ENCODE peak calls at places on chromosomes 3 and 15, in ten cellular contexts. One of them, this sample, is unnamed.

GRCh38 chr3:168001244-168001643 is 94.5 kb downstream of the GOLIM4 start:
- DNase-seq in H1: no peak
- DNase-seq in Peyer's patch: no peak
- DNase-seq in endodermal cell: no peak
- DNase-seq in small intestine: no peak
- DNase-seq in right atrium auricular region: no peak
- DNase-seq in right cardiac atrium: no peak
- DNase-seq in upper lobe of left lung: no peak
- DNase-seq in lower lobe of right lung: no peak
- DNase-seq in sigmoid colon: no peak
- DNase-seq in this sample: no peak

GRCh38 chr3:32817195-32817560 is 619 bp upstream of the TRIM71 start:
- DNase-seq in H1: no peak
- DNase-seq in Peyer's patch: no peak
- DNase-seq in endodermal cell: peak; percentile 58
- DNase-seq in small intestine: no peak
- DNase-seq in right atrium auricular region: no peak
- DNase-seq in right cardiac atrium: no peak
- DNase-seq in upper lobe of left lung: peak; percentile 89
- DNase-seq in lower lobe of right lung: no peak
- DNase-seq in sigmoid colon: no peak
- DNase-seq in this sample: peak; percentile 73

GRCh38 chr3:8505621-8506020 is 4.0 kb downstream of the LMCD1 start:
- DNase-seq in H1: no peak
- DNase-seq in Peyer's patch: no peak
- DNase-seq in endodermal cell: no peak
- DNase-seq in small intestine: no peak
- DNase-seq in right atrium auricular region: no peak
- DNase-seq in right cardiac atrium: peak; percentile 51
- DNase-seq in upper lobe of left lung: no peak
- DNase-seq in lower lobe of right lung: no peak
- DNase-seq in sigmoid colon: no peak
- DNase-seq in this sample: no peak

GRCh38 chr3:9349321-9350117 is 13.3 kb upstream of the THUMPD3 start:
- DNase-seq in H1: no peak
- DNase-seq in Peyer's patch: no peak
- DNase-seq in endodermal cell: no peak
- DNase-seq in small intestine: no peak
- DNase-seq in right atrium auricular region: no peak
- DNase-seq in right cardiac atrium: no peak
- DNase-seq in upper lobe of left lung: no peak
- DNase-seq in lower lobe of right lung: no peak
- DNase-seq in sigmoid colon: no peak
- DNase-seq in this sample: no peak

GRCh38 chr3:187919990-187920389 is 174.7 kb upstream of the BCL6 start:
- DNase-seq in H1: no peak
- DNase-seq in Peyer's patch: no peak
- DNase-seq in endodermal cell: no peak
- DNase-seq in small intestine: no peak
- DNase-seq in right atrium auricular region: no peak
- DNase-seq in right cardiac atrium: no peak
- DNase-seq in upper lobe of left lung: no peak
- DNase-seq in lower lobe of right lung: no peak
- DNase-seq in sigmoid colon: no peak
- DNase-seq in this sample: no peak

GRCh38 chr15:67822537-67823370 is 2.6 kb upstream of the SKOR1 start:
- DNase-seq in H1: peak; percentile 79
- DNase-seq in Peyer's patch: no peak
- DNase-seq in endodermal cell: peak; percentile 65
- DNase-seq in small intestine: no peak
- DNase-seq in right atrium auricular region: no peak
- DNase-seq in right cardiac atrium: peak; percentile 34
- DNase-seq in upper lobe of left lung: peak; percentile 77
- DNase-seq in lower lobe of right lung: no peak
- DNase-seq in sigmoid colon: no peak
- DNase-seq in this sample: no peak

GRCh38 chr15:60299452-60300047 is 98.2 kb downstream of the ANXA2 start:
- DNase-seq in H1: no peak
- DNase-seq in Peyer's patch: no peak
- DNase-seq in endodermal cell: peak; percentile 65
- DNase-seq in small intestine: peak; percentile 66
- DNase-seq in right atrium auricular region: no peak
- DNase-seq in right cardiac atrium: peak; percentile 63
- DNase-seq in upper lobe of left lung: no peak
- DNase-seq in lower lobe of right lung: no peak
- DNase-seq in sigmoid colon: no peak
- DNase-seq in this sample: no peak

GRCh38 chr3:31312400-31312799 is 220.3 kb upstream of the STT3B start:
- DNase-seq in H1: no peak
- DNase-seq in Peyer's patch: no peak
- DNase-seq in endodermal cell: no peak
- DNase-seq in small intestine: no peak
- DNase-seq in right atrium auricular region: no peak
- DNase-seq in right cardiac atrium: no peak
- DNase-seq in upper lobe of left lung: no peak
- DNase-seq in lower lobe of right lung: no peak
- DNase-seq in sigmoid colon: no peak
- DNase-seq in this sample: no peak

GRCh38 chr15:76073554-76073953 is 13.8 kb downstream of the TMEM266 start:
- DNase-seq in H1: no peak
- DNase-seq in Peyer's patch: no peak
- DNase-seq in endodermal cell: no peak
- DNase-seq in small intestine: no peak
- DNase-seq in right atrium auricular region: no peak
- DNase-seq in right cardiac atrium: no peak
- DNase-seq in upper lobe of left lung: no peak
- DNase-seq in lower lobe of right lung: no peak
- DNase-seq in sigmoid colon: no peak
- DNase-seq in this sample: no peak

GRCh38 chr15:74428970-74429783 is 4.6 kb downstream of the SEMA7A start:
- DNase-seq in H1: no peak
- DNase-seq in Peyer's patch: peak; percentile 52
- DNase-seq in endodermal cell: no peak
- DNase-seq in small intestine: no peak
- DNase-seq in right atrium auricular region: no peak
- DNase-seq in right cardiac atrium: peak; percentile 55
- DNase-seq in upper lobe of left lung: no peak
- DNase-seq in lower lobe of right lung: no peak
- DNase-seq in sigmoid colon: no peak
- DNase-seq in this sample: no peak

GRCh38 chr3:126256256-126256655 is 75.9 kb upstream of the ALDH1L1 start:
- DNase-seq in H1: no peak
- DNase-seq in Peyer's patch: no peak
- DNase-seq in endodermal cell: no peak
- DNase-seq in small intestine: no peak
- DNase-seq in right atrium auricular region: no peak
- DNase-seq in right cardiac atrium: no peak
- DNase-seq in upper lobe of left lung: peak; percentile 11
- DNase-seq in lower lobe of right lung: no peak
- DNase-seq in sigmoid colon: no peak
- DNase-seq in this sample: no peak

GRCh38 chr15:38029741-38030140 is 95.3 kb downstream of the TMCO5A start:
- DNase-seq in H1: no peak
- DNase-seq in Peyer's patch: no peak
- DNase-seq in endodermal cell: no peak
- DNase-seq in small intestine: no peak
- DNase-seq in right atrium auricular region: no peak
- DNase-seq in right cardiac atrium: no peak
- DNase-seq in upper lobe of left lung: no peak
- DNase-seq in lower lobe of right lung: no peak
- DNase-seq in sigmoid colon: no peak
- DNase-seq in this sample: no peak

GRCh38 chr3:194999491-194999890 is 271.5 kb downstream of the XXYLT1 start:
- DNase-seq in H1: peak; percentile 13
- DNase-seq in Peyer's patch: no peak
- DNase-seq in endodermal cell: peak; percentile 35
- DNase-seq in small intestine: no peak
- DNase-seq in right atrium auricular region: peak; percentile 32
- DNase-seq in right cardiac atrium: no peak
- DNase-seq in upper lobe of left lung: no peak
- DNase-seq in lower lobe of right lung: no peak
- DNase-seq in sigmoid colon: no peak
- DNase-seq in this sample: peak; percentile 33

GRCh38 chr15:96421211-96421610 is 90.7 kb downstream of the NR2F2 start:
- DNase-seq in H1: no peak
- DNase-seq in Peyer's patch: no peak
- DNase-seq in endodermal cell: no peak
- DNase-seq in small intestine: no peak
- DNase-seq in right atrium auricular region: no peak
- DNase-seq in right cardiac atrium: no peak
- DNase-seq in upper lobe of left lung: no peak
- DNase-seq in lower lobe of right lung: no peak
- DNase-seq in sigmoid colon: no peak
- DNase-seq in this sample: no peak
- H3K27me3 ChIP-seq in H1: peaks cover 40% of the 10 kb centered on the region
- H3K27me3 ChIP-seq in Peyer's patch: peaks cover 25% of the 10 kb centered on the region
- H3K27me3 ChIP-seq in endodermal cell: peaks cover 77% of the 10 kb centered on the region
- H3K27me3 ChIP-seq in small intestine: peaks cover 5% of the 10 kb centered on the region
- H3K27me3 ChIP-seq in right atrium auricular region: peaks cover 1% of the 10 kb centered on the region
- H3K27me3 ChIP-seq in right cardiac atrium: no peaks in the 10 kb centered on the region
- H3K27me3 ChIP-seq in upper lobe of left lung: peaks cover 5% of the 10 kb centered on the region
- H3K27me3 ChIP-seq in lower lobe of right lung: peaks cover 85% of the 10 kb centered on the region
- H3K27me3 ChIP-seq in sigmoid colon: peaks cover 65% of the 10 kb centered on the region
- H3K27me3 ChIP-seq in this sample: peaks cover 89% of the 10 kb centered on the region

GRCh38 chr15:93418566-93418965 is 329.6 kb upstream of the RGMA start:
- DNase-seq in H1: no peak
- DNase-seq in Peyer's patch: no peak
- DNase-seq in endodermal cell: peak; percentile 78
- DNase-seq in small intestine: no peak
- DNase-seq in right atrium auricular region: no peak
- DNase-seq in right cardiac atrium: no peak
- DNase-seq in upper lobe of left lung: no peak
- DNase-seq in lower lobe of right lung: no peak
- DNase-seq in sigmoid colon: no peak
- DNase-seq in this sample: no peak

GRCh38 chr15:93415576-93415975 is 326.6 kb upstream of the RGMA start:
- DNase-seq in H1: no peak
- DNase-seq in Peyer's patch: no peak
- DNase-seq in endodermal cell: peak; percentile 36
- DNase-seq in small intestine: no peak
- DNase-seq in right atrium auricular region: no peak
- DNase-seq in right cardiac atrium: no peak
- DNase-seq in upper lobe of left lung: no peak
- DNase-seq in lower lobe of right lung: no peak
- DNase-seq in sigmoid colon: no peak
- DNase-seq in this sample: no peak

GRCh38 chr15:93420050-93420452 is 331.0 kb upstream of the RGMA start:
- DNase-seq in H1: no peak
- DNase-seq in Peyer's patch: no peak
- DNase-seq in endodermal cell: peak; percentile 70
- DNase-seq in small intestine: no peak
- DNase-seq in right atrium auricular region: no peak
- DNase-seq in right cardiac atrium: no peak
- DNase-seq in upper lobe of left lung: no peak
- DNase-seq in lower lobe of right lung: no peak
- DNase-seq in sigmoid colon: no peak
- DNase-seq in this sample: no peak

GRCh38 chr15:93414576-93415231 is 325.7 kb upstream of the RGMA start:
- DNase-seq in H1: no peak
- DNase-seq in Peyer's patch: no peak
- DNase-seq in endodermal cell: peak; percentile 21
- DNase-seq in small intestine: no peak
- DNase-seq in right atrium auricular region: no peak
- DNase-seq in right cardiac atrium: no peak
- DNase-seq in upper lobe of left lung: no peak
- DNase-seq in lower lobe of right lung: no peak
- DNase-seq in sigmoid colon: no peak
- DNase-seq in this sample: no peak

GRCh38 chr15:93417156-93418077 is 328.4 kb upstream of the RGMA start:
- DNase-seq in H1: no peak
- DNase-seq in Peyer's patch: no peak
- DNase-seq in endodermal cell: peak; percentile 52
- DNase-seq in small intestine: no peak
- DNase-seq in right atrium auricular region: no peak
- DNase-seq in right cardiac atrium: peak; percentile 87
- DNase-seq in upper lobe of left lung: peak; percentile 27
- DNase-seq in lower lobe of right lung: no peak
- DNase-seq in sigmoid colon: no peak
- DNase-seq in this sample: no peak
- H3K9me3 ChIP-seq in H1: no peaks in the 10 kb centered on the region
- H3K9me3 ChIP-seq in Peyer's patch: no peaks in the 10 kb centered on the region
- H3K9me3 ChIP-seq in endodermal cell: no peaks in the 10 kb centered on the region
- H3K9me3 ChIP-seq in small intestine: no peaks in the 10 kb centered on the region
- H3K9me3 ChIP-seq in right atrium auricular region: no peaks in the 10 kb centered on the region
- H3K9me3 ChIP-seq in right cardiac atrium: no peaks in the 10 kb centered on the region
- H3K9me3 ChIP-seq in upper lobe of left lung: no peaks in the 10 kb centered on the region
- H3K9me3 ChIP-seq in lower lobe of right lung: no peaks in the 10 kb centered on the region
- H3K9me3 ChIP-seq in sigmoid colon: no peaks in the 10 kb centered on the region
- H3K9me3 ChIP-seq in this sample: no peaks in the 10 kb centered on the region

GRCh38 chr15:89494941-89495637 is 1.3 kb downstream of the RHCG start:
- DNase-seq in H1: peak; percentile 78
- DNase-seq in Peyer's patch: no peak
- DNase-seq in endodermal cell: peak; percentile 79
- DNase-seq in small intestine: no peak
- DNase-seq in right atrium auricular region: no peak
- DNase-seq in right cardiac atrium: no peak
- DNase-seq in upper lobe of left lung: no peak
- DNase-seq in lower lobe of right lung: no peak
- DNase-seq in sigmoid colon: peak; percentile 40
- DNase-seq in this sample: no peak
- H3K27ac ChIP-seq in H1: no peak overlapping the region
- H3K27ac ChIP-seq in Peyer's patch: no peak overlapping the region
- H3K27ac ChIP-seq in endodermal cell: no peak overlapping the region
- H3K27ac ChIP-seq in small intestine: no peak overlapping the region
- H3K27ac ChIP-seq in right atrium auricular region: no peak overlapping the region
- H3K27ac ChIP-seq in right cardiac atrium: no peak overlapping the region
- H3K27ac ChIP-seq in upper lobe of left lung: no peak overlapping the region
- H3K27ac ChIP-seq in lower lobe of right lung: no peak overlapping the region
- H3K27ac ChIP-seq in sigmoid colon: no peak overlapping the region
- H3K27ac ChIP-seq in this sample: no peak overlapping the region

GRCh38 chr3:10986592-10986991 is 6.0 kb upstream of the SLC6A1 start:
- DNase-seq in H1: no peak
- DNase-seq in Peyer's patch: no peak
- DNase-seq in endodermal cell: no peak
- DNase-seq in small intestine: no peak
- DNase-seq in right atrium auricular region: no peak
- DNase-seq in right cardiac atrium: peak; percentile 45
- DNase-seq in upper lobe of left lung: no peak
- DNase-seq in lower lobe of right lung: no peak
- DNase-seq in sigmoid colon: no peak
- DNase-seq in this sample: no peak

GRCh38 chr3:10984371-10984896 is 8.1 kb upstream of the SLC6A1 start:
- DNase-seq in H1: no peak
- DNase-seq in Peyer's patch: no peak
- DNase-seq in endodermal cell: no peak
- DNase-seq in small intestine: no peak
- DNase-seq in right atrium auricular region: no peak
- DNase-seq in right cardiac atrium: no peak
- DNase-seq in upper lobe of left lung: no peak
- DNase-seq in lower lobe of right lung: no peak
- DNase-seq in sigmoid colon: no peak
- DNase-seq in this sample: no peak

GRCh38 chr3:10988991-10989484 is 3.5 kb upstream of the SLC6A1 start:
- DNase-seq in H1: no peak
- DNase-seq in Peyer's patch: no peak
- DNase-seq in endodermal cell: peak; percentile 63
- DNase-seq in small intestine: no peak
- DNase-seq in right atrium auricular region: no peak
- DNase-seq in right cardiac atrium: no peak
- DNase-seq in upper lobe of left lung: no peak
- DNase-seq in lower lobe of right lung: no peak
- DNase-seq in sigmoid colon: no peak
- DNase-seq in this sample: no peak

GRCh38 chr3:10985181-10985580 is 7.4 kb upstream of the SLC6A1 start:
- DNase-seq in H1: no peak
- DNase-seq in Peyer's patch: no peak
- DNase-seq in endodermal cell: no peak
- DNase-seq in small intestine: no peak
- DNase-seq in right atrium auricular region: no peak
- DNase-seq in right cardiac atrium: no peak
- DNase-seq in upper lobe of left lung: no peak
- DNase-seq in lower lobe of right lung: no peak
- DNase-seq in sigmoid colon: no peak
- DNase-seq in this sample: no peak

GRCh38 chr3:10988003-10988402 is 4.5 kb upstream of the SLC6A1 start:
- DNase-seq in H1: no peak
- DNase-seq in Peyer's patch: no peak
- DNase-seq in endodermal cell: peak; percentile 60
- DNase-seq in small intestine: no peak
- DNase-seq in right atrium auricular region: no peak
- DNase-seq in right cardiac atrium: no peak
- DNase-seq in upper lobe of left lung: no peak
- DNase-seq in lower lobe of right lung: no peak
- DNase-seq in sigmoid colon: no peak
- DNase-seq in this sample: no peak
- H3K27me3 ChIP-seq in H1: peaks cover 10% of the 10 kb centered on the region
- H3K27me3 ChIP-seq in Peyer's patch: peaks cover 1% of the 10 kb centered on the region
- H3K27me3 ChIP-seq in endodermal cell: peaks cover 5% of the 10 kb centered on the region
- H3K27me3 ChIP-seq in small intestine: no peaks in the 10 kb centered on the region
- H3K27me3 ChIP-seq in right atrium auricular region: no peaks in the 10 kb centered on the region
- H3K27me3 ChIP-seq in right cardiac atrium: no peaks in the 10 kb centered on the region
- H3K27me3 ChIP-seq in upper lobe of left lung: no peaks in the 10 kb centered on the region
- H3K27me3 ChIP-seq in lower lobe of right lung: peaks cover 18% of the 10 kb centered on the region
- H3K27me3 ChIP-seq in sigmoid colon: peaks cover 3% of the 10 kb centered on the region
- H3K27me3 ChIP-seq in this sample: peaks cover 9% of the 10 kb centered on the region